ENCODE peak calls at places on chromosomes 12 and 14, in eight cellular contexts. One of them, this sample, is unnamed.

GRCh38 chr12:116861331-116861730 is 19.9 kb downstream of the HRK start:
- DNase-seq in foreskin keratinocyte: no peak
- DNase-seq in upper lobe of left lung: no peak
- DNase-seq in AG04450: peak
- DNase-seq in GM20000: peak
- DNase-seq in GM23338: no peak
- DNase-seq in heart right ventricle: peak
- DNase-seq in tibial nerve: no peak
- DNase-seq in this sample: peak

GRCh38 chr12:29971431-29971830 is 187.7 kb upstream of the TMTC1 start:
- DNase-seq in GM23338: no peak
- DNase-seq in foreskin keratinocyte: no peak
- DNase-seq in tibial nerve: no peak
- DNase-seq in heart right ventricle: no peak
- DNase-seq in AG04450: no peak
- DNase-seq in upper lobe of left lung: no peak
- DNase-seq in GM20000: no peak
- DNase-seq in this sample: no peak

GRCh38 chr14:100453930-100454329 is 130.8 kb downstream of the SLC25A47 start:
- DNase-seq in upper lobe of left lung: no peak
- DNase-seq in AG04450: no peak
- DNase-seq in tibial nerve: no peak
- DNase-seq in foreskin keratinocyte: no peak
- DNase-seq in GM23338: peak
- DNase-seq in GM20000: no peak
- DNase-seq in heart right ventricle: no peak
- DNase-seq in this sample: no peak

GRCh38 chr12:114703060-114703493 is 19.1 kb upstream of the TBX3 start:
- DNase-seq in AG04450: no peak
- DNase-seq in GM23338: peak
- DNase-seq in foreskin keratinocyte: no peak
- DNase-seq in GM20000: no peak
- DNase-seq in upper lobe of left lung: no peak
- DNase-seq in heart right ventricle: no peak
- DNase-seq in tibial nerve: no peak
- DNase-seq in this sample: no peak

GRCh38 chr12:119178544-119179334 is at the start of gene HSPB8:
- DNase-seq in AG04450: peak
- DNase-seq in heart right ventricle: peak
- DNase-seq in tibial nerve: peak
- DNase-seq in foreskin keratinocyte: peak
- DNase-seq in GM20000: no peak
- DNase-seq in GM23338: peak
- DNase-seq in upper lobe of left lung: peak
- DNase-seq in this sample: no peak

GRCh38 chr12:109130755-109131521 is 14.6 kb downstream of the ACACB start:
- DNase-seq in GM20000: no peak
- DNase-seq in GM23338: peak
- DNase-seq in heart right ventricle: peak
- DNase-seq in foreskin keratinocyte: no peak
- DNase-seq in upper lobe of left lung: no peak
- DNase-seq in AG04450: no peak
- DNase-seq in tibial nerve: no peak
- DNase-seq in this sample: no peak

GRCh38 chr12:98757455-98757854 is 112.4 kb downstream of the APAF1 start:
- DNase-seq in tibial nerve: no peak
- DNase-seq in heart right ventricle: no peak
- DNase-seq in foreskin keratinocyte: no peak
- DNase-seq in AG04450: no peak
- DNase-seq in GM20000: no peak
- DNase-seq in upper lobe of left lung: no peak
- DNase-seq in GM23338: no peak
- DNase-seq in this sample: no peak

GRCh38 chr12:121300083-121300819 is 3.7 kb upstream of the CAMKK2 start:
- DNase-seq in heart right ventricle: no peak
- DNase-seq in foreskin keratinocyte: no peak
- DNase-seq in upper lobe of left lung: no peak
- DNase-seq in tibial nerve: no peak
- DNase-seq in GM23338: no peak
- DNase-seq in AG04450: no peak
- DNase-seq in GM20000: no peak
- DNase-seq in this sample: no peak

GRCh38 chr12:54032627-54033100 is at the start of gene HOXC5:
- DNase-seq in GM23338: peak
- DNase-seq in tibial nerve: peak
- DNase-seq in upper lobe of left lung: peak
- DNase-seq in foreskin keratinocyte: no peak
- DNase-seq in AG04450: no peak
- DNase-seq in heart right ventricle: peak
- DNase-seq in GM20000: peak
- DNase-seq in this sample: peak

GRCh38 chr12:120220838-120221575 is 20.1 kb upstream of the RPLP0 start:
- DNase-seq in GM23338: no peak
- DNase-seq in heart right ventricle: no peak
- DNase-seq in AG04450: no peak
- DNase-seq in upper lobe of left lung: no peak
- DNase-seq in tibial nerve: no peak
- DNase-seq in GM20000: no peak
- DNase-seq in foreskin keratinocyte: no peak
- DNase-seq in this sample: no peak

GRCh38 chr14:43306053-43306452 is 1201.0 kb downstream of the FSCB start:
- DNase-seq in GM20000: no peak
- DNase-seq in heart right ventricle: no peak
- DNase-seq in upper lobe of left lung: no peak
- DNase-seq in tibial nerve: no peak
- DNase-seq in GM23338: no peak
- DNase-seq in AG04450: no peak
- DNase-seq in foreskin keratinocyte: no peak
- DNase-seq in this sample: no peak

GRCh38 chr12:122422769-122423257 is 344 bp upstream of the CLIP1 start:
- DNase-seq in AG04450: no peak
- DNase-seq in GM23338: peak
- DNase-seq in heart right ventricle: peak
- DNase-seq in tibial nerve: no peak
- DNase-seq in GM20000: peak
- DNase-seq in foreskin keratinocyte: peak
- DNase-seq in upper lobe of left lung: peak
- DNase-seq in this sample: no peak

GRCh38 chr12:98397323-98398105 is 117.9 kb upstream of the TMPO start:
- DNase-seq in foreskin keratinocyte: no peak
- DNase-seq in upper lobe of left lung: peak
- DNase-seq in heart right ventricle: peak
- DNase-seq in GM20000: peak
- DNase-seq in tibial nerve: peak
- DNase-seq in GM23338: peak
- DNase-seq in AG04450: peak
- DNase-seq in this sample: peak

GRCh38 chr12:12806784-12807516 is 6.2 kb upstream of the DDX47 start:
- DNase-seq in upper lobe of left lung: no peak
- DNase-seq in tibial nerve: no peak
- DNase-seq in heart right ventricle: no peak
- DNase-seq in GM20000: no peak
- DNase-seq in foreskin keratinocyte: no peak
- DNase-seq in AG04450: no peak
- DNase-seq in GM23338: no peak
- DNase-seq in this sample: no peak

GRCh38 chr12:1474567-1475153 is 119.7 kb downstream of the FBXL14 start:
- DNase-seq in upper lobe of left lung: no peak
- DNase-seq in AG04450: peak
- DNase-seq in heart right ventricle: no peak
- DNase-seq in GM23338: peak
- DNase-seq in foreskin keratinocyte: peak
- DNase-seq in tibial nerve: no peak
- DNase-seq in GM20000: no peak
- DNase-seq in this sample: no peak

GRCh38 chr14:24132976-24133375 is 2.5 kb downstream of the FITM1 start:
- DNase-seq in heart right ventricle: no peak
- DNase-seq in upper lobe of left lung: no peak
- DNase-seq in AG04450: no peak
- DNase-seq in GM23338: no peak
- DNase-seq in foreskin keratinocyte: no peak
- DNase-seq in GM20000: no peak
- DNase-seq in tibial nerve: no peak
- DNase-seq in this sample: no peak

GRCh38 chr12:33093534-33093933 is 197.0 kb upstream of the PKP2 start:
- DNase-seq in tibial nerve: no peak
- DNase-seq in GM20000: no peak
- DNase-seq in AG04450: no peak
- DNase-seq in foreskin keratinocyte: no peak
- DNase-seq in upper lobe of left lung: no peak
- DNase-seq in heart right ventricle: no peak
- DNase-seq in GM23338: no peak
- DNase-seq in this sample: no peak
- TF ChIP-seq CTCF in tibial nerve: no peak
- TF ChIP-seq CTCF in GM20000: no peak
- TF ChIP-seq CTCF in AG04450: no peak
- TF ChIP-seq CTCF in foreskin keratinocyte: no peak
- TF ChIP-seq CTCF in upper lobe of left lung: no peak
- TF ChIP-seq CTCF in heart right ventricle: no peak
- TF ChIP-seq CTCF in GM23338: no peak
- TF ChIP-seq CTCF in this sample: no peak

GRCh38 chr12:85759217-85759616 is 77.0 kb downstream of the RASSF9 start:
- DNase-seq in GM23338: no peak
- DNase-seq in foreskin keratinocyte: no peak
- DNase-seq in upper lobe of left lung: no peak
- DNase-seq in tibial nerve: no peak
- DNase-seq in GM20000: no peak
- DNase-seq in heart right ventricle: no peak
- DNase-seq in AG04450: no peak
- DNase-seq in this sample: no peak

GRCh38 chr12:85755760-85756159 is 80.4 kb downstream of the RASSF9 start:
- DNase-seq in GM23338: no peak
- DNase-seq in tibial nerve: no peak
- DNase-seq in foreskin keratinocyte: peak
- DNase-seq in GM20000: no peak
- DNase-seq in upper lobe of left lung: no peak
- DNase-seq in AG04450: no peak
- DNase-seq in heart right ventricle: no peak
- DNase-seq in this sample: no peak
- TF ChIP-seq CTCF in GM23338: no peak
- TF ChIP-seq CTCF in tibial nerve: no peak
- TF ChIP-seq CTCF in foreskin keratinocyte: peak
- TF ChIP-seq CTCF in GM20000: no peak
- TF ChIP-seq CTCF in upper lobe of left lung: no peak
- TF ChIP-seq CTCF in AG04450: no peak
- TF ChIP-seq CTCF in heart right ventricle: no peak
- TF ChIP-seq CTCF in this sample: no peak

GRCh38 chr14:90642239-90642717 is 174.0 kb downstream of the TTC7B start:
- DNase-seq in AG04450: no peak
- DNase-seq in GM23338: peak
- DNase-seq in tibial nerve: no peak
- DNase-seq in heart right ventricle: no peak
- DNase-seq in foreskin keratinocyte: no peak
- DNase-seq in upper lobe of left lung: no peak
- DNase-seq in GM20000: no peak
- DNase-seq in this sample: no peak

GRCh38 chr14:90647469-90647868 is 168.8 kb downstream of the TTC7B start:
- DNase-seq in AG04450: no peak
- DNase-seq in heart right ventricle: no peak
- DNase-seq in upper lobe of left lung: no peak
- DNase-seq in foreskin keratinocyte: no peak
- DNase-seq in GM20000: no peak
- DNase-seq in GM23338: no peak
- DNase-seq in tibial nerve: no peak
- DNase-seq in this sample: no peak

GRCh38 chr14:90643982-90644510 is 172.2 kb downstream of the TTC7B start:
- DNase-seq in GM23338: no peak
- DNase-seq in foreskin keratinocyte: no peak
- DNase-seq in tibial nerve: no peak
- DNase-seq in GM20000: no peak
- DNase-seq in heart right ventricle: no peak
- DNase-seq in AG04450: no peak
- DNase-seq in upper lobe of left lung: no peak
- DNase-seq in this sample: no peak

GRCh38 chr14:90645842-90646443 is 170.3 kb downstream of the TTC7B start:
- DNase-seq in heart right ventricle: no peak
- DNase-seq in GM23338: peak
- DNase-seq in foreskin keratinocyte: peak
- DNase-seq in AG04450: no peak
- DNase-seq in GM20000: no peak
- DNase-seq in upper lobe of left lung: no peak
- DNase-seq in tibial nerve: no peak
- DNase-seq in this sample: no peak

DNA sequence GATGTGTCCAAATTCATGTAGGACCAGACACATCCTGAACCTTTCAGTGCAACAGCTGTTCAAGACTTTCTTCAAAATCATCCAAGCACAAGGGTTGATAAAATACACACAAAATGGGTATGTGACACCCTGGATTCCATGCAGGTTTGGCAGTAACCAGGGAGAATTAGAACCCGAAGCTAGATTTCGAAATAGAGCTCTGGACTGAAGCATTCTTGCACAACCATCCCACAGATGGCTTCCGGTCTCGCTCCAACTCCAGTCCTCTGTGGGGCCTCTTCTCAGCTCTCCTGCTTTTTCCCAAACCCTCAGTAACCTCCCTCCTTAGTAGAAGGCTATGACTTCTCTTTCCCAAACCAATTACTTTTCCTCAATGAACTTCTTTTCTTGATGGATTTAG is 171.3 kb downstream of the TTC7B start:
- DNase-seq in AG04450: peak
- DNase-seq in GM20000: no peak
- DNase-seq in foreskin keratinocyte: no peak
- DNase-seq in heart right ventricle: no peak
- DNase-seq in tibial nerve: peak
- DNase-seq in GM23338: no peak
- DNase-seq in upper lobe of left lung: no peak
- DNase-seq in this sample: no peak
- TF ChIP-seq CTCF in AG04450: no peak
- TF ChIP-seq CTCF in GM20000: no peak
- TF ChIP-seq CTCF in foreskin keratinocyte: no peak
- TF ChIP-seq CTCF in heart right ventricle: no peak
- TF ChIP-seq CTCF in tibial nerve: no peak
- TF ChIP-seq CTCF in GM23338: no peak
- TF ChIP-seq CTCF in upper lobe of left lung: no peak
- TF ChIP-seq CTCF in this sample: no peak

DNA sequence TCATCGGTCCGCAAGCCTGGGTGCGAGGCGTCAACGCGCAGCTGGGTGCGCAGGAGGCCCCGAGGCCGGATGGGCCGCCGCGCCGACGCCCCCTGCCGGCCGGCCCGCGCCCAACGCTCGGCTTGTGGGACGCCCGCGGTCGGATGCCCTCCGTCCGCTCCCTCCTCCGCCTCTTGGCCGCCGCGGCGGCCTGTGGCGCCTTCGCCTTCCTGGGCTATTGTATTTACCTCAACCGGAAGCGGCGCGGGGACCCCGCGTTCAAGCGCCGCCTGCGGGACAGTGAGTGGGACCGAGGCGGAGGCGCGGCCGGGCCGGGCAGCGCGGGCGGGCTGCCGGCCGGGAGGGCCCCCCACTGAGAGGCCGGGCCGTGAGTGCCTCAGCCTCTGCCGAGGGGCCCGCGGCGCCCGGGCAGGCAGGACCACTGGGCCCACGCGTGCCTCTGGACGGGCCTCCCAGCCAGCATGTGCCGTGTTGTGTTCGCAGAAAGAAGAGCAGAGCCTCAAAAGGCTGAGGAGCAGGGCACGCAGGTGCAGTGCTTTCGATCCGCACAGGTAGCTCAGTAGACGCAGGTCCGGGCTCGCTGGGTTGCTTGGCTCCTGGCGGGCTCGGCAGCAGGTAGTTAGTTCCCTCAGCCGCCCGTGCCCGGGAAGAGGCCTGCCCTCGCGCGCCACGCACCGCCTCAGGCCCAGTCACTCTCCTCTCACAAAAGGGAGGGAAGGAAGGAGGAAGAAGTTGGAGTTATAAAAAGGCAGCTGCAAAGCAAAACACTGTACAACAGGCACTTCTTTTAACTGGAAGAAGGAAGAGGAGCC is at the start of gene TOMM20L:
- DNase-seq in upper lobe of left lung: peak
- DNase-seq in GM23338: peak
- DNase-seq in heart right ventricle: peak
- DNase-seq in AG04450: peak
- DNase-seq in tibial nerve: peak
- DNase-seq in foreskin keratinocyte: peak
- DNase-seq in GM20000: peak
- DNase-seq in this sample: peak
- TF ChIP-seq CTCF in upper lobe of left lung: peak
- TF ChIP-seq CTCF in GM23338: peak
- TF ChIP-seq CTCF in heart right ventricle: peak
- TF ChIP-seq CTCF in AG04450: peak
- TF ChIP-seq CTCF in tibial nerve: peak
- TF ChIP-seq CTCF in foreskin keratinocyte: peak
- TF ChIP-seq CTCF in GM20000: peak
- TF ChIP-seq CTCF in this sample: peak